ENCODE peak calls at places on chromosomes 3 and 15, in nine cellular contexts. D is NCI-H510A treated with DMSO at 0.1 percent for 48 hours; G is cardiac fibroblast; F is type B pancreatic cell; T is stomach; Q is AML-193; Z is fibroblast of gingiva; U is EL; C is activated T-cell treated with anti-CD3 and anti-CD28 coated beads, Interleukin-2, amount 50 U/mL, for 72 hours. L is an unnamed sample.

GRCh38 chr3:52893723-52894122 is 3.6 kb downstream of the STIMATE start:
- DNase-seq in U (no peak), Z (no peak), Q (no peak), D (no peak), G (no peak), T (peak), C (no peak), F (no peak), L (peak)

GRCh38 chr3:160331127-160331937 is 67.7 kb downstream of the IFT80 start:
- DNase-seq in Z (peak), C (no peak), F (no peak), G (peak), D (no peak), Q (no peak), U (peak), T (no peak), L (no peak)

GRCh38 chr3:151814588-151814987 is 672 bp downstream of the AADAC start:
- DNase-seq in D (no peak), Q (no peak), T (no peak), U (no peak), Z (no peak), G (no peak), F (no peak), C (no peak), L (no peak)

GRCh38 chr15:24678485-24678884 is 2.9 kb downstream of the NPAP1 start:
- DNase-seq in C (no peak), F (no peak), T (no peak), G (no peak), D (no peak), Z (no peak), Q (no peak), U (no peak), L (no peak)

GRCh38 chr3:158727499-158728377 is 4.5 kb downstream of the RARRES1 start:
- DNase-seq in Z (peak), G (peak), U (peak), Q (peak), C (peak), D (peak), F (no peak), T (peak), L (peak)

GRCh38 chr15:69794643-69795461 is 302.9 kb downstream of the TLE3 start:
- DNase-seq in T (no peak), Z (no peak), F (peak), G (peak), C (no peak), D (no peak), U (peak), Q (no peak), L (no peak)

GRCh38 chr3:49132437-49133225 is at the start of gene LAMB2:
- DNase-seq in G (peak), D (peak), C (no peak), T (peak), Q (no peak), U (peak), F (no peak), Z (peak), L (no peak)

GRCh38 chr3:25009665-25010064 is 418.4 kb upstream of the RARB start:
- DNase-seq in G (no peak), C (no peak), Q (no peak), F (no peak), Z (no peak), D (no peak), U (no peak), T (no peak), L (no peak)

GRCh38 chr3:197454014-197454413 is 101.8 kb downstream of the BDH1 start:
- DNase-seq in Q (peak), T (no peak), D (peak), Z (no peak), G (peak), F (no peak), U (no peak), C (no peak), L (no peak)

GRCh38 chr15:91885714-91886265 is 32.3 kb downstream of the SLCO3A1 start:
- DNase-seq in F (no peak), C (no peak), Q (no peak), Z (no peak), G (no peak), U (no peak), T (no peak), D (no peak), L (peak)

GRCh38 chr3:175731543-175731942 is 872.4 kb downstream of the NAALADL2 start:
- DNase-seq in Q (no peak), C (no peak), T (no peak), D (no peak), F (no peak), Z (no peak), U (no peak), G (no peak), L (no peak)

GRCh38 chr3:151145713-151146070 is 57.3 kb downstream of the GPR171 start:
- DNase-seq in U (no peak), Z (no peak), Q (no peak), C (no peak), F (no peak), G (no peak), T (no peak), D (no peak), L (no peak)

GRCh38 chr15:91989821-91990220 is 136.3 kb downstream of the SLCO3A1 start:
- DNase-seq in F (no peak), Z (no peak), D (no peak), G (no peak), C (no peak), Q (no peak), U (no peak), T (no peak), L (no peak)

GRCh38 chr15:89947338-89947829 is 34.6 kb upstream of the ARPIN start:
- DNase-seq in U (no peak), Q (no peak), G (no peak), Z (no peak), D (no peak), C (no peak), F (no peak), T (no peak), L (no peak)